ENCODE peak calls at places on chromosomes 2 and 18, in nine cellular contexts. One of them, this sample, is unnamed. For H3K27me3, the result is how much of the 10 kb centered on the place peaks cover.

GRCh38 chr2:10202136-10202535 is 79.6 kb downstream of the RRM2 start:
- DNase-seq in astrocyte: peak
- DNase-seq in cardiac muscle cell: no peak
- DNase-seq in uterus: no peak
- DNase-seq in lower lobe of right lung: no peak
- DNase-seq in tibial artery: no peak
- DNase-seq in thoracic aorta: no peak
- DNase-seq in upper lobe of right lung: no peak
- DNase-seq in spleen: no peak
- DNase-seq in this sample: no peak

GRCh38 chr2:54204476-54204875 is 51.6 kb downstream of the TSPYL6 start:
- DNase-seq in tibial artery: no peak
- DNase-seq in upper lobe of right lung: no peak
- DNase-seq in astrocyte: no peak
- DNase-seq in lower lobe of right lung: no peak
- DNase-seq in spleen: no peak
- DNase-seq in cardiac muscle cell: no peak
- DNase-seq in uterus: no peak
- DNase-seq in thoracic aorta: no peak
- DNase-seq in this sample: no peak

GRCh38 chr2:202237787-202238233 is 587 bp downstream of the SUMO1 start:
- DNase-seq in thoracic aorta: no peak
- DNase-seq in tibial artery: peak
- DNase-seq in spleen: no peak
- DNase-seq in cardiac muscle cell: peak
- DNase-seq in uterus: peak
- DNase-seq in astrocyte: peak
- DNase-seq in upper lobe of right lung: peak
- DNase-seq in lower lobe of right lung: peak
- DNase-seq in this sample: no peak

GRCh38 chr2:29189052-29189451 is 73.8 kb downstream of the CLIP4 start:
- DNase-seq in lower lobe of right lung: no peak
- DNase-seq in uterus: no peak
- DNase-seq in upper lobe of right lung: no peak
- DNase-seq in thoracic aorta: no peak
- DNase-seq in tibial artery: no peak
- DNase-seq in spleen: no peak
- DNase-seq in cardiac muscle cell: no peak
- DNase-seq in astrocyte: peak
- DNase-seq in this sample: no peak

GRCh38 chr2:202965810-202966454 is 48.7 kb upstream of the NBEAL1 start:
- DNase-seq in cardiac muscle cell: peak
- DNase-seq in upper lobe of right lung: no peak
- DNase-seq in thoracic aorta: no peak
- DNase-seq in lower lobe of right lung: no peak
- DNase-seq in uterus: no peak
- DNase-seq in astrocyte: peak
- DNase-seq in tibial artery: no peak
- DNase-seq in spleen: no peak
- DNase-seq in this sample: peak

GRCh38 chr2:88059979-88060906 is 4.7 kb upstream of the KRCC1 start:
- DNase-seq in upper lobe of right lung: no peak
- DNase-seq in spleen: no peak
- DNase-seq in astrocyte: peak
- DNase-seq in cardiac muscle cell: peak
- DNase-seq in thoracic aorta: no peak
- DNase-seq in uterus: no peak
- DNase-seq in lower lobe of right lung: no peak
- DNase-seq in tibial artery: no peak
- DNase-seq in this sample: peak

GRCh38 chr2:41475959-41476358 is 571.9 kb upstream of the PKDCC start:
- DNase-seq in cardiac muscle cell: no peak
- DNase-seq in uterus: no peak
- DNase-seq in lower lobe of right lung: no peak
- DNase-seq in astrocyte: no peak
- DNase-seq in spleen: no peak
- DNase-seq in upper lobe of right lung: no peak
- DNase-seq in thoracic aorta: no peak
- DNase-seq in tibial artery: no peak
- DNase-seq in this sample: no peak

GRCh38 chr2:174573621-174574081 is 24.0 kb downstream of the WIPF1 start:
- DNase-seq in tibial artery: peak
- DNase-seq in lower lobe of right lung: peak
- DNase-seq in uterus: no peak
- DNase-seq in upper lobe of right lung: peak
- DNase-seq in cardiac muscle cell: no peak
- DNase-seq in spleen: peak
- DNase-seq in thoracic aorta: no peak
- DNase-seq in astrocyte: no peak
- DNase-seq in this sample: no peak

GRCh38 chr18:59385191-59385590 is 26.1 kb upstream of the LMAN1 start:
- DNase-seq in tibial artery: no peak
- DNase-seq in uterus: no peak
- DNase-seq in cardiac muscle cell: no peak
- DNase-seq in astrocyte: no peak
- DNase-seq in thoracic aorta: no peak
- DNase-seq in spleen: no peak
- DNase-seq in upper lobe of right lung: no peak
- DNase-seq in lower lobe of right lung: no peak
- DNase-seq in this sample: no peak

GRCh38 chr2:174577967-174578589 is 19.5 kb downstream of the WIPF1 start:
- DNase-seq in tibial artery: no peak
- DNase-seq in thoracic aorta: no peak
- DNase-seq in spleen: no peak
- DNase-seq in astrocyte: peak
- DNase-seq in cardiac muscle cell: peak
- DNase-seq in upper lobe of right lung: no peak
- DNase-seq in uterus: no peak
- DNase-seq in lower lobe of right lung: no peak
- DNase-seq in this sample: no peak

GRCh38 chr2:172096661-172097547 is 5.8 kb downstream of the DLX2 start:
- DNase-seq in thoracic aorta: no peak
- DNase-seq in spleen: no peak
- DNase-seq in lower lobe of right lung: no peak
- DNase-seq in astrocyte: peak
- DNase-seq in cardiac muscle cell: no peak
- DNase-seq in upper lobe of right lung: no peak
- DNase-seq in tibial artery: no peak
- DNase-seq in uterus: no peak
- DNase-seq in this sample: no peak

GRCh38 chr2:191866675-191867506 is 20.0 kb upstream of the CAVIN2 start:
- DNase-seq in uterus: no peak
- DNase-seq in astrocyte: peak
- DNase-seq in spleen: no peak
- DNase-seq in upper lobe of right lung: no peak
- DNase-seq in cardiac muscle cell: peak
- DNase-seq in thoracic aorta: no peak
- DNase-seq in tibial artery: no peak
- DNase-seq in lower lobe of right lung: no peak
- DNase-seq in this sample: peak

GRCh38 chr2:120514521-120514920 is 168.6 kb downstream of the INHBB start:
- DNase-seq in uterus: no peak
- DNase-seq in tibial artery: no peak
- DNase-seq in cardiac muscle cell: no peak
- DNase-seq in thoracic aorta: no peak
- DNase-seq in spleen: no peak
- DNase-seq in astrocyte: no peak
- DNase-seq in lower lobe of right lung: no peak
- DNase-seq in upper lobe of right lung: no peak
- DNase-seq in this sample: no peak

GRCh38 chr2:105557515-105557914 is 158.7 kb upstream of the FHL2 start:
- DNase-seq in upper lobe of right lung: no peak
- DNase-seq in tibial artery: no peak
- DNase-seq in astrocyte: no peak
- DNase-seq in spleen: no peak
- DNase-seq in uterus: no peak
- DNase-seq in thoracic aorta: no peak
- DNase-seq in cardiac muscle cell: no peak
- DNase-seq in lower lobe of right lung: no peak
- DNase-seq in this sample: no peak

GRCh38 chr18:7272268-7273049 is 41.6 kb downstream of the LRRC30 start:
- DNase-seq in tibial artery: peak
- DNase-seq in uterus: peak
- DNase-seq in astrocyte: peak
- DNase-seq in cardiac muscle cell: peak
- DNase-seq in spleen: no peak
- DNase-seq in lower lobe of right lung: peak
- DNase-seq in thoracic aorta: no peak
- DNase-seq in upper lobe of right lung: peak
- DNase-seq in this sample: peak

GRCh38 chr18:78792094-78792493 is 187.5 kb upstream of the SALL3 start:
- DNase-seq in spleen: peak
- DNase-seq in uterus: no peak
- DNase-seq in tibial artery: no peak
- DNase-seq in lower lobe of right lung: no peak
- DNase-seq in thoracic aorta: no peak
- DNase-seq in upper lobe of right lung: peak
- DNase-seq in astrocyte: no peak
- DNase-seq in cardiac muscle cell: no peak
- DNase-seq in this sample: no peak

GRCh38 chr2:133504566-133505505 is 63.4 kb downstream of the NCKAP5 start:
- DNase-seq in spleen: no peak
- DNase-seq in astrocyte: peak
- DNase-seq in uterus: no peak
- DNase-seq in upper lobe of right lung: no peak
- DNase-seq in cardiac muscle cell: peak
- DNase-seq in tibial artery: peak
- DNase-seq in lower lobe of right lung: peak
- DNase-seq in thoracic aorta: no peak
- DNase-seq in this sample: no peak

GRCh38 chr2:120949027-120949956 is 213.6 kb downstream of the GLI2 start:
- DNase-seq in spleen: no peak
- DNase-seq in cardiac muscle cell: peak
- DNase-seq in astrocyte: no peak
- DNase-seq in thoracic aorta: no peak
- DNase-seq in uterus: no peak
- DNase-seq in upper lobe of right lung: no peak
- DNase-seq in lower lobe of right lung: no peak
- DNase-seq in tibial artery: no peak
- DNase-seq in this sample: no peak

DNA sequence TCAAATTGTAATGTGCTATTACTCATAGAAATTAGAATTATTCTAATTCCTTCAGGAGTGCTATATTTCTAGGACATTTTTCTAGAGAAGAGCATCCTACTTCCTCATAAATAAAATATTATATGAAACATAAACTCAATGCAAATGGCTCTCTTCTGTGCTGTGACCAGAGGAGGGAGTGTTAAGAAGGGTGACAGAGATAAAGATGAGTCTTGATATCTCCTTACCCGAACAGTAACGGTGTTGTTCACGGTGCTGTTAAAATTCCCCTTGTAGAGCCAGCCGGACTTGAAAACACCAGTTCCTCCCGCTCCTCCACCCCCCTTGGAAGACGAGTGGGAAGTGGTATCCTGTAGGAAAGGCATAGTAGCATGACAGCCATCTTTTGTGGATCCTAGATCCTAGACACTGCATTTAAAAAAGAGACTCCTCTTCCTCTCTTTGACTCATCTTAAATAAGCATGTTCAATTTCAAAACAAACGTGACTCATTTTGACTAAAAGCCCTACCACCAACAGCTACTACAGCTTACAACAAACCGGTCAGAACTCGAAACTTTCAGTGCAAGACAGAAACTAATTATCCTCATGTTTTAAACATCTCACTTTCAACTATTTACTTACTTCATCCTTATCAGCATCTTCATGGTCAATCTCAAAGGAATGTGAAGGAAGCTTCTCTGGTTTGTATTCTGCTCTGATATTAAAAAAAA is 156.3 kb downstream of the DOCK10 start:
- DNase-seq in tibial artery: no peak
- DNase-seq in lower lobe of right lung: no peak
- DNase-seq in spleen: no peak
- DNase-seq in upper lobe of right lung: no peak
- DNase-seq in thoracic aorta: no peak
- DNase-seq in cardiac muscle cell: no peak
- DNase-seq in uterus: no peak
- DNase-seq in astrocyte: peak
- DNase-seq in this sample: no peak
- H3K4me3 ChIP-seq in tibial artery: no peak
- H3K4me3 ChIP-seq in lower lobe of right lung: no peak
- H3K4me3 ChIP-seq in spleen: no peak
- H3K4me3 ChIP-seq in upper lobe of right lung: no peak
- H3K4me3 ChIP-seq in thoracic aorta: no peak
- H3K4me3 ChIP-seq in cardiac muscle cell: no peak
- H3K4me3 ChIP-seq in uterus: no peak
- H3K4me3 ChIP-seq in astrocyte: no peak
- H3K4me3 ChIP-seq in this sample: no peak

DNA sequence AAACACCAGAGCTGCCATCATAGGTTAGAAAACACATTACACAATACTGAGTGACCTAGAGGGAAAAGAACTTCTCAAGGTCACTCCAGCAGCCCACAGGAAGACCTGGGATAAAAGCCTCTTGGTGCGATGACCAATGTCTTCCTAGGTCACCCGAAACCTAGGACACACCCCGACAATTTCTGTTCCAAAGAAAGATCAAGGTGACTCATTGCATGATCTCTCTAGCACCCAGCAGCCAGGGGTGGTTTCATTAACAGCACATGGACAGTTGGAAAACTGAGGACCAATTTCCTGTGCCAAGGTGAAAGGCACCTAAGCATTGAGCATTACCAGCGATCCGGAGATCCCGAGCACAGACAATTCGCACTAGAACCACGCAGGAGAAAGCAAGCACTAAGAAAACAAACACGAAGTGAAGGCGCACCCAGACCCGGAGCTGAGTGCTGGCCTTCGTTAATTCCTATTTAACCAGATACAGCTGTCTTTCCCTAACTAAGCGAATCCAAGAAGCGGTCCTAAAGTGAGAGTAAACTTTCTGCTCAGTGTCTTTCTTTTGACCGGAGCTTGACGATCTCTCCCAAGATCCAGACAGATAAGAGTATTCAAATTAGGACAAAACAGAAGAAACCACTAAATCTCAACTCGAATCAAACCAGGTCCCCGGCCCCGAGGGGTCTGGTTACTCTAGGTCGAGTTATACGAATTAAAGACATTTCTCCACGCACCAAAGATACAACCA is 1.4 kb downstream of the CACNB4 start:
- DNase-seq in uterus: peak
- DNase-seq in thoracic aorta: no peak
- DNase-seq in spleen: no peak
- DNase-seq in upper lobe of right lung: no peak
- DNase-seq in tibial artery: no peak
- DNase-seq in astrocyte: no peak
- DNase-seq in cardiac muscle cell: peak
- DNase-seq in lower lobe of right lung: no peak
- DNase-seq in this sample: no peak
- H3K27me3 ChIP-seq in uterus: under half
- H3K27me3 ChIP-seq in thoracic aorta: under half
- H3K27me3 ChIP-seq in spleen: half or more
- H3K27me3 ChIP-seq in upper lobe of right lung: under half
- H3K27me3 ChIP-seq in tibial artery: under half
- H3K27me3 ChIP-seq in astrocyte: half or more
- H3K27me3 ChIP-seq in cardiac muscle cell: half or more
- H3K27me3 ChIP-seq in lower lobe of right lung: under half
- H3K27me3 ChIP-seq in this sample: under half

GRCh38 chr2:86563650-86564061 is 413 bp upstream of the CHMP3 start:
- DNase-seq in tibial artery: no peak
- DNase-seq in lower lobe of right lung: no peak
- DNase-seq in thoracic aorta: no peak
- DNase-seq in upper lobe of right lung: no peak
- DNase-seq in spleen: no peak
- DNase-seq in uterus: no peak
- DNase-seq in astrocyte: no peak
- DNase-seq in cardiac muscle cell: no peak
- DNase-seq in this sample: no peak
- TF ChIP-seq CTCF in tibial artery: no peak
- TF ChIP-seq CTCF in lower lobe of right lung: no peak
- TF ChIP-seq CTCF in thoracic aorta: no peak
- TF ChIP-seq CTCF in upper lobe of right lung: no peak
- TF ChIP-seq CTCF in spleen: no peak
- TF ChIP-seq CTCF in uterus: no peak
- TF ChIP-seq CTCF in astrocyte: no peak
- TF ChIP-seq CTCF in cardiac muscle cell: no peak
- TF ChIP-seq CTCF in this sample: no peak

GRCh38 chr18:21330122-21330701 is 88.2 kb downstream of the GREB1L start:
- DNase-seq in astrocyte: peak
- DNase-seq in spleen: no peak
- DNase-seq in uterus: no peak
- DNase-seq in upper lobe of right lung: no peak
- DNase-seq in thoracic aorta: no peak
- DNase-seq in cardiac muscle cell: peak
- DNase-seq in tibial artery: no peak
- DNase-seq in lower lobe of right lung: no peak
- DNase-seq in this sample: peak
- H3K4me3 ChIP-seq in astrocyte: no peak
- H3K4me3 ChIP-seq in spleen: no peak
- H3K4me3 ChIP-seq in uterus: no peak
- H3K4me3 ChIP-seq in upper lobe of right lung: no peak
- H3K4me3 ChIP-seq in thoracic aorta: no peak
- H3K4me3 ChIP-seq in cardiac muscle cell: no peak
- H3K4me3 ChIP-seq in tibial artery: no peak
- H3K4me3 ChIP-seq in lower lobe of right lung: no peak
- H3K4me3 ChIP-seq in this sample: no peak